ENCODE peak calls at places on chromosomes 1 and 21, in five cellular contexts. F is mesenchymal stem cell, O is H9, P is H1, R is neuronal stem cell. U is an unnamed sample.

GRCh38 chr1:234781241-234782056 is 171.5 kb upstream of the IRF2BP2 start:
- DNase-seq in P (no peak), O (peak; percentile 31), R (no peak), F (peak; percentile 8), U (peak; percentile 9)

GRCh38 chr1:165443539-165444289 is 1.2 kb downstream of the RXRG start:
- DNase-seq in P (no peak), R (no peak), F (no peak), O (peak; percentile 49), U (no peak)

GRCh38 chr1:37951041-37951782 is 4.4 kb upstream of the INPP5B start:
- DNase-seq in R (no peak), O (no peak), F (no peak), P (no peak), U (no peak)

GRCh38 chr1:231170875-231171274 is 9.0 kb downstream of the TRIM67 start:
- DNase-seq in P (no peak), O (no peak), F (no peak), R (no peak), U (no peak)

GRCh38 chr1:223256034-223256433 is 107.9 kb downstream of the SUSD4 start:
- DNase-seq in P (no peak), F (no peak), O (no peak), R (no peak), U (no peak)

GRCh38 chr1:183273300-183273699 is 87.2 kb downstream of the LAMC2 start:
- DNase-seq in R (no peak), F (peak; percentile 5), O (no peak), P (no peak), U (no peak)

GRCh38 chr1:75725256-75725655 is 747 bp downstream of the ACADM start:
- DNase-seq in O (no peak), F (peak; percentile 24), R (no peak), P (no peak), U (peak; percentile 13)

GRCh38 chr1:159652506-159652905 is 61.9 kb downstream of the CRP start:
- DNase-seq in R (no peak), F (no peak), O (no peak), P (no peak), U (no peak)

GRCh38 chr21:45313015-45313414 is 25.3 kb upstream of the POFUT2 start:
- DNase-seq in R (no peak), O (no peak), P (no peak), F (no peak), U (no peak)

GRCh38 chr1:21952806-21953514 is 15.8 kb upstream of the HSPG2 start:
- DNase-seq in P (no peak), F (no peak), O (no peak), R (no peak), U (no peak)

GRCh38 chr1:57017201-57017600 is 51.4 kb upstream of the C8B start:
- DNase-seq in O (no peak), P (no peak), R (peak; percentile 37), F (no peak), U (no peak)

GRCh38 chr1:230857077-230857476 is 11.2 kb downstream of the C1orf198 start:
- DNase-seq in O (no peak), F (peak; percentile 83), P (no peak), R (no peak), U (no peak)

GRCh38 chr1:162136760-162137537 is 67.5 kb downstream of the NOS1AP start:
- DNase-seq in P (no peak), R (no peak), O (no peak), F (peak; percentile 72), U (peak; percentile 54)

GRCh38 chr1:23098463-23099170 is 70.0 kb downstream of the LUZP1 start:
- DNase-seq in R (peak; percentile 73), P (peak; percentile 43), O (peak; percentile 71), F (peak; percentile 86), U (peak; percentile 73)

GRCh38 chr21:38773108-38774061 is 32.3 kb upstream of the ETS2 start:
- DNase-seq in R (no peak), F (peak; percentile 97), O (no peak), P (no peak), U (peak; percentile 87)

GRCh38 chr21:44448651-44449131 is 6.6 kb upstream of the LRRC3 start:
- DNase-seq in R (no peak), F (no peak), O (peak; percentile 24), P (no peak), U (no peak)

GRCh38 chr1:61182049-61182448 is 99.7 kb downstream of the NFIA start:
- DNase-seq in R (no peak), P (no peak), F (peak; percentile 70), O (no peak), U (no peak)

GRCh38 chr1:213657040-213657439 is 330.7 kb upstream of the PROX1 start:
- DNase-seq in P (no peak), F (no peak), O (no peak), R (no peak), U (no peak)

GRCh38 chr1:213661346-213661745 is 326.4 kb upstream of the PROX1 start:
- DNase-seq in P (no peak), F (no peak), R (no peak), O (no peak), U (no peak)

GRCh38 chr1:213658508-213658907 is 329.3 kb upstream of the PROX1 start:
- DNase-seq in F (no peak), P (no peak), R (no peak), O (no peak), U (no peak)

GRCh38 chr1:213657879-213658278 is 329.9 kb upstream of the PROX1 start:
- DNase-seq in P (no peak), O (no peak), F (no peak), R (no peak), U (no peak)

DNA sequence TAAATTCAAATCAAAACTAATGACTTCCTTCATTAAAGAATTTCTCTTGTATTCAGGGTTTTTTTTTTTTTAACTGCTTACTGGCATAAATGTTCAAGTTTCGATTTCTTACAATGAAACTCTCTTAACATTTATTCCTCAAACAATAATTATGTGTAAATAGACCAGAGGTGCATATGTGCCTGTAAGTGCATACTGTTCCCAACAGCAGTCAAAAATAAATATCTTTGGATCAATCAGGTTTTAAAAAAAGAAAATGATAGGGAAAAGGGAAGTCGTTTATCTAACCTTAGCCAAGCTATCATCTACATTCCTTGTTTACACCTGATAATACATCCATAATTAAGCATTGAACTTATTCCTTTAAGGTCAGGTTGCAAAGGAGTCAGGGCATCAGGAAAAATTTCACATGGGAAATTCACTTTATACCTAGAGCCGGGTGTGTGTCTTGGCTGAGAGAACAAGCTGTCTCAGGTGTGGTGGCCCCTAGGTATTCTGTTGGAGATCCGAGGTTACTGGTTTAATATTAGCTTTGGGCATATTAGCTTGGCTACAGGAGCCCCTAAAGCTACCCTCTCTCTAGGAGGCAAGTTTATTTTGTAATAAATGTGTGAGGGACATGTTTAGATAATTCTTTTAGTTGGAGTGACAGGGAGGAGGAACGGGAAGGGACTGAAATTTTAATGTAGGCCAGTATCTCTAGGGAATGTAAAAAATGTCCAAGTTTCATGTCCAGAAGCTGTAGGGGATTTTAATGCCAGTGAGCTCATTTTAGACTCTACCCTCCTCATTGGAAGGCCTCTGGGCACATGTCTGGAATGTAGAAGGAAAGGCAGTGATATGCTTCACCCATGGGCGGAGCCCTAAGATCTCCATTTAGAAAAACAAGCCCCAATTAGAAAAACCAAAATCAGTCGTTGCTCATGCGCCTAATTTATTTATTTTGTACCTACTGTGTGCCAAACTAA is 327.9 kb upstream of the PROX1 start:
- DNase-seq in F (no peak), R (no peak), O (no peak), P (no peak), U (no peak)
- H2BK12ac ChIP-seq in F (no peak overlapping the region), R (no peak overlapping the region), O (no peak overlapping the region), P (no peak overlapping the region), U (no peak overlapping the region)

GRCh38 chr1:7259955-7260354 is 474.7 kb downstream of the CAMTA1 start:
- DNase-seq in O (no peak), F (no peak), P (no peak), R (no peak), U (no peak)
- H3K4me2 ChIP-seq in O (no peak overlapping the region), F (no peak overlapping the region), P (no peak overlapping the region), R (no peak overlapping the region), U (no peak overlapping the region)

GRCh38 chr1:192497214-192497794 is 78.3 kb upstream of the RGS1 start:
- DNase-seq in P (no peak), R (no peak), O (no peak), F (no peak), U (no peak)
- H2BK12ac ChIP-seq in P (no peak overlapping the region), R (no peak overlapping the region), O (no peak overlapping the region), F (no peak overlapping the region), U (no peak overlapping the region)

GRCh38 chr1:27564710-27565649 is 39.0 kb downstream of the AHDC1 start:
- DNase-seq in O (no peak), P (no peak), F (no peak), R (no peak), U (no peak)

GRCh38 chr1:27563407-27564263 is 40.3 kb downstream of the AHDC1 start:
- DNase-seq in R (no peak), O (no peak), P (no peak), F (peak; percentile 75), U (peak; percentile 50)

GRCh38 chr1:27562021-27562420 is 41.9 kb downstream of the AHDC1 start:
- DNase-seq in O (no peak), P (no peak), R (no peak), F (no peak), U (no peak)

GRCh38 chr1:27562483-27563406 is 41.2 kb downstream of the AHDC1 start:
- DNase-seq in O (no peak), R (no peak), F (no peak), P (no peak), U (no peak)

DNA sequence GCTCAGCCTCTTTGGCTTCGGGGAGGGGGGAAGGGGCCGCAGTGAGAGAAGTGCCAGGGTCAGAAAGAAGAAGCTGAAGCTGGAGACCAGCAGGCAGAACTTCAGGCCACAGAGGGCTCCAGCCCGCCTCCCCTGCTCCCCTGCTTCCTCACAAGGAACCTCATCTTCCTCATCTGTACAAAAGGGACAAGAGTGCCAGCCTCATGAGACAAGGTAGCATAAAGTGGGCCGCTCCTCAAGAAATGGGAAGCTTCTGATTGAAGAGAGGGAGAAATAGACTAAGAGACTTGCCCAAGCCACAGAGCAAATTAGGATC is 39.7 kb downstream of the AHDC1 start:
- DNase-seq in P (no peak), R (no peak), O (no peak), F (no peak), U (no peak)
- H3K4me2 ChIP-seq in P (no peak overlapping the region), R (no peak overlapping the region), O (no peak overlapping the region), F (no peak overlapping the region), U (peak overlapping the region; percentile 20)

GRCh38 chr1:63450416-63450815 is 72.6 kb downstream of the ITGB3BP start:
- DNase-seq in O (no peak), F (no peak), P (no peak), R (no peak), U (no peak)
- H2BK12ac ChIP-seq in O (no peak overlapping the region), F (no peak overlapping the region), P (no peak overlapping the region), R (no peak overlapping the region), U (no peak overlapping the region)

GRCh38 chr1:157833155-157833554 is 8.5 kb downstream of the CD5L start:
- DNase-seq in P (no peak), R (no peak), F (no peak), O (no peak), U (no peak)
- H3K4me2 ChIP-seq in P (no peak overlapping the region), R (no peak overlapping the region), F (no peak overlapping the region), O (no peak overlapping the region), U (no peak overlapping the region)

GRCh38 chr1:157870477-157870876 is 28.9 kb upstream of the CD5L start:
- DNase-seq in P (no peak), R (no peak), F (no peak), O (no peak), U (no peak)
- H2BK12ac ChIP-seq in P (no peak overlapping the region), R (no peak overlapping the region), F (no peak overlapping the region), O (no peak overlapping the region), U (no peak overlapping the region)

GRCh38 chr1:110213143-110213540 is 3.0 kb downstream of the KCNC4 start:
- DNase-seq in P (no peak), R (no peak), O (no peak), F (no peak), U (no peak)
- H3K4me2 ChIP-seq in P (peak overlapping the region; percentile 98), R (no peak overlapping the region), O (peak overlapping the region; percentile 77), F (no peak overlapping the region), U (no peak overlapping the region)

U was measured in trophoblast cell.